ENCODE peak calls at places on chromosomes 3 and 15, in four cellular contexts. E is stomach, I is AG10803, J is tibial nerve. H is an unnamed sample.

GRCh38 chr3:155548194-155548593 is 196.7 kb downstream of the PLCH1 start:
- DNase-seq in E (no peak), I (peak), J (no peak), H (peak)

GRCh38 chr3:146801492-146801891 is 196.3 kb upstream of the PLSCR5 start:
- DNase-seq in E (no peak), I (no peak), J (no peak), H (no peak)

GRCh38 chr3:15460891-15461524 is 33.6 kb downstream of the EAF1 start:
- DNase-seq in E (no peak), I (no peak), J (no peak), H (no peak)

GRCh38 chr3:13770390-13771169 is 109.3 kb downstream of the WNT7A start:
- DNase-seq in E (peak), I (no peak), J (no peak), H (no peak)

GRCh38 chr3:193240436-193240849 is 579 bp upstream of the PLAAT1 start:
- DNase-seq in E (no peak), I (no peak), J (no peak), H (peak)

GRCh38 chr3:145780301-145780700 is 380.7 kb downstream of the PLOD2 start:
- DNase-seq in E (no peak), I (no peak), J (no peak), H (no peak)

GRCh38 chr3:128505771-128506170 is 12.8 kb upstream of the GATA2 start:
- DNase-seq in E (no peak), I (no peak), J (no peak), H (no peak)

GRCh38 chr15:66927326-66928077 is 137.9 kb upstream of the SMAD3 start:
- DNase-seq in E (no peak), I (no peak), J (no peak), H (no peak)

GRCh38 chr3:177463863-177464262 is 266.6 kb upstream of the TBL1XR1 start:
- DNase-seq in E (no peak), I (peak), J (no peak), H (no peak)

GRCh38 chr3:82978368-82978767 is 1216.9 kb upstream of the GBE1 start:
- DNase-seq in E (no peak), I (no peak), J (no peak), H (no peak)

GRCh38 chr3:97687734-97688133 is 76.8 kb upstream of the ARL6 start:
- DNase-seq in E (no peak), I (no peak), J (no peak), H (no peak)

GRCh38 chr15:46580487-46580886 is 945.7 kb downstream of the SQOR start:
- DNase-seq in E (no peak), I (no peak), J (no peak), H (no peak)

GRCh38 chr3:12467746-12468145 is 16.5 kb upstream of the TSEN2 start:
- DNase-seq in E (no peak), I (no peak), J (no peak), H (no peak)

GRCh38 chr3:8663177-8664061 is 18.8 kb upstream of the SSUH2 start:
- DNase-seq in E (peak), I (peak), J (peak), H (peak)

GRCh38 chr3:113051827-113052226 is 61.0 kb downstream of the GTPBP8 start:
- DNase-seq in E (no peak), I (peak), J (no peak), H (no peak)

GRCh38 chr3:143239026-143239425 is 119.5 kb downstream of the CHST2 start:
- DNase-seq in E (no peak), I (peak), J (no peak), H (no peak)

GRCh38 chr3:58994746-58995330 is 55.0 kb downstream of the CFAP20DC start:
- DNase-seq in E (no peak), I (peak), J (no peak), H (peak)

GRCh38 chr3:47781326-47781684 is 388 bp downstream of the SMARCC1 start:
- DNase-seq in E (peak), I (no peak), J (peak), H (no peak)

GRCh38 chr3:166531730-166532129 is 694.5 kb upstream of the BCHE start:
- DNase-seq in E (no peak), I (no peak), J (no peak), H (no peak)

GRCh38 chr3:171227828-171228227 is 201.3 kb upstream of the SLC2A2 start:
- DNase-seq in E (no peak), I (no peak), J (no peak), H (no peak)

GRCh38 chr15:44298878-44299277 is 10.4 kb downstream of the GOLM2 start:
- DNase-seq in E (no peak), I (no peak), J (no peak), H (no peak)

GRCh38 chr15:88877415-88877814 is 17.9 kb downstream of the HAPLN3 start:
- DNase-seq in E (no peak), I (no peak), J (no peak), H (no peak)

GRCh38 chr15:82847703-82848102 is 38.3 kb downstream of the WHAMM start:
- DNase-seq in E (no peak), I (no peak), J (no peak), H (no peak)

GRCh38 chr3:196163687-196164493 is 47.3 kb downstream of the ZDHHC19 start:
- DNase-seq in E (no peak), I (no peak), J (peak), H (peak)

GRCh38 chr15:45030743-45031142 is 7.7 kb downstream of the SORD start:
- DNase-seq in E (no peak), I (no peak), J (no peak), H (no peak)

GRCh38 chr3:99686955-99687612 is 48.7 kb downstream of the COL8A1 start:
- DNase-seq in E (peak), I (peak), J (peak), H (no peak)

GRCh38 chr3:122024800-122025199 is 2.8 kb upstream of the ILDR1 start:
- DNase-seq in E (no peak), I (no peak), J (no peak), H (no peak)

GRCh38 chr3:34298668-34299067 is 500.2 kb downstream of the PDCD6IP start:
- DNase-seq in E (no peak), I (no peak), J (no peak), H (no peak)

GRCh38 chr3:171461087-171461917 is 1.1 kb upstream of the TNIK start:
- DNase-seq in E (no peak), I (peak), J (no peak), H (no peak)

DNA sequence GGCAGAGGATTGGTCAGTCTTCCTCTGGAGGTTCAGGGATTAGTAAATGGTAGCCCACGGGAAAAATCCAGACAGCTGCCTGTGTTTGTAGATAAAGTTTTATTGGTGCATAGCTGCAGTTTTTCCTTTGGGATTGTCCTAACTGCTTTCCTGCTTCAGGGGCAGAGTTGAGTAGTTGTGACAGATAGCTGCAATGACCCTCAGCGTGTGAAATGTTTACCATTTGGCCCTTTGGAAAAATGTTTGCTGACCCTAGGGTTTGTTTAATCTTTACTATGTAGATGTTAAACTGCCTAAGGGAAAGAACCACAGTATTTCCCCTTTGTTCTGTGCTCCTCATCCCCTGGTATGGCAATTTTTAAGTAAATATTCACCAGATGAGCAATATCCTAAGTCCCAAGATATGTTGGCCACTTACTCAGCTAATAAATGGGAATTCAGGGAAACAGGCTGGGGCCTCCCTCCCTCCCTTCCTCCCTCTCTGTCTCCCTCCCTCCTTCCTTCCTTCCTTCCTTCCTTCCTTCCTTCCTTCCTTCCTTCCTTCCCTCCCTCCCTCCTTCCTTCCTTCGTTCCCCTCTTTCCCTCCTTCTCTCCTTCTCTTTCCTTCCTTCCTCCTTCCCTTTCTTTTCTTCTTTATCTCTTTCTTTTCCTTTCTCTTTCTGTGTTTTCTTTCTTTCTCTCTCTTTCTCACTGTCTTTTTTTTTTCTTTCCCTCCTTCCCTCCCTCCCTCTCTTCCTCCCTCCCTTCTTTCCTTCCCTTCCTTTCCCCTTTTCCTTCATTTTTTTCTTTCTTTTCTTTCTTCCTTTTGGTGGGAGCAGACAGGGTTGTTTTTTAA is 234.6 kb upstream of the BHLHE40 start:
- DNase-seq in E (no peak), I (peak), J (no peak), H (no peak)
- H3K4me3 ChIP-seq in E (no peak), I (no peak), J (no peak), H (no peak)

GRCh38 chr3:107235923-107236315 is 141.3 kb upstream of the CCDC54 start:
- DNase-seq in E (no peak), I (peak), J (no peak), H (peak)
- TF ChIP-seq CTCF in E (peak), I (peak), J (peak), H (peak)

DNA sequence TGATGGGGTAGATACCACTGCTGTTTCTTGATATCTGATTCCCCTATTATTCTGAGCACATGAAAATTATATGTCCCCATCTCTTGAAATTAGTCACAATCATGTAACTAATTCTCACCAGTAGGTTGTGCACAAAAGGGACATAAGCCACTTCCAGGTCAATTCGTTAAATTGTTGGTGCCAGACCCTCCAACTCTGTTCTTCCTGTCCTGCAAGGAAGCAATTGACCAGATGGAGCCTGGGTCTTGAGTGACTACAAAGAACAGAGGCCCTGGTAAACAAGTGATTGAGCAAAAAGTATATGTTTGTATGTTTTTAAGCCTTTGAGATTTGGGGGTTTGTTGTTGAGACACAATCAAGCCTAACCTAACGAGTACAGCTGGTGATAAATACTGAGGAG is 36.9 kb downstream of the ABI3BP start:
- DNase-seq in E (no peak), I (no peak), J (no peak), H (no peak)
- H3K4me3 ChIP-seq in E (no peak), I (no peak), J (no peak), H (no peak)

GRCh38 chr15:53305554-53305953 is 453.9 kb downstream of the WDR72 start:
- DNase-seq in E (no peak), I (no peak), J (no peak), H (no peak)
- TF ChIP-seq CTCF in E (no peak), I (no peak), J (no peak), H (no peak)

H was measured in retinal pigment epithelial cell.